ENCODE peak calls at places on chromosomes 12 and 14, in nine cellular contexts. X is kidney, U is sigmoid colon, D is pancreas, S is fibroblast of pulmonary artery, J is HCT116, F is PC-3, Y is ascending aorta, Z is transverse colon. G is an unnamed sample.
A peak's percentile ranks its signal among the peaks of the same experiment; 100 is the strongest.

GRCh38 chr14:64447890-64448667 is 17.2 kb upstream of the AKAP5 start:
- DNase-seq in U (no peak), Z (no peak), D (no peak), Y (no peak), F (no peak), S (no peak), X (no peak), J (no peak), G (no peak)

GRCh38 chr12:55717397-55718007 is 1.7 kb downstream of the BLOC1S1 start:
- DNase-seq in J (no peak), X (no peak), S (no peak), Z (peak; percentile 63), Y (no peak), U (no peak), F (peak; percentile 82), D (no peak), G (peak; percentile 66)

GRCh38 chr12:3303410-3304136 is 187.4 kb upstream of the PRMT8 start:
- DNase-seq in Y (no peak), X (no peak), U (no peak), Z (no peak), F (peak; percentile 64), D (peak; percentile 73), S (no peak), J (no peak), G (peak; percentile 82)

GRCh38 chr14:54803396-54803795 is 99.2 kb downstream of the GCH1 start:
- DNase-seq in D (no peak), Z (no peak), S (no peak), Y (no peak), J (no peak), X (no peak), U (no peak), F (peak; percentile 22), G (no peak)

GRCh38 chr12:12466157-12466556 is 96.5 kb downstream of the DUSP16 start:
- DNase-seq in X (no peak), Y (no peak), U (no peak), D (no peak), J (no peak), F (no peak), Z (no peak), S (no peak), G (no peak)

GRCh38 chr14:106308839-106309389 is 782.5 kb downstream of the TMEM121 start:
- DNase-seq in D (peak; percentile 37), F (no peak), Z (peak; percentile 57), U (no peak), S (no peak), X (peak; percentile 59), J (no peak), Y (no peak), G (no peak)

GRCh38 chr12:106601548-106601947 is 18.7 kb downstream of the RFX4 start:
- DNase-seq in Z (no peak), S (no peak), J (no peak), U (no peak), F (no peak), Y (no peak), D (no peak), X (no peak), G (no peak)

GRCh38 chr14:104728631-104729030 is 4.6 kb downstream of the ADSS1 start:
- DNase-seq in X (no peak), J (no peak), U (no peak), S (no peak), F (no peak), Y (no peak), Z (no peak), D (no peak), G (no peak)

GRCh38 chr12:18747960-18748359 is 10.0 kb downstream of the CAPZA3 start:
- DNase-seq in F (peak; percentile 34), D (no peak), Z (no peak), J (no peak), S (peak; percentile 91), X (no peak), U (no peak), Y (no peak), G (peak; percentile 62)

GRCh38 chr14:25015761-25016160 is 34.2 kb downstream of the STXBP6 start:
- DNase-seq in S (no peak), U (no peak), D (no peak), J (no peak), Y (no peak), X (no peak), F (no peak), Z (no peak), G (no peak)

GRCh38 chr12:116459011-116459410 is 100.2 kb upstream of the MAP1LC3B2 start:
- DNase-seq in J (no peak), D (no peak), S (no peak), X (no peak), Z (no peak), U (no peak), F (no peak), Y (no peak), G (no peak)

GRCh38 chr14:24436355-24437019 is 6.1 kb downstream of the SDR39U1 start:
- DNase-seq in U (peak; percentile 67), D (no peak), J (peak; percentile 50), F (peak; percentile 87), Z (no peak), S (peak; percentile 87), X (no peak), Y (no peak), G (peak; percentile 70)

GRCh38 chr14:55028066-55028465 is 1.0 kb downstream of the SOCS4 start:
- DNase-seq in S (peak; percentile 14), D (no peak), Y (no peak), Z (no peak), F (peak; percentile 29), U (no peak), J (no peak), X (no peak), G (no peak)

GRCh38 chr12:12079291-12079690 is 8.6 kb downstream of the BCL2L14 start:
- DNase-seq in U (no peak), X (no peak), Z (no peak), S (peak; percentile 38), Y (no peak), D (no peak), F (no peak), J (no peak), G (peak; percentile 9)

GRCh38 chr12:3658327-3659163 is 94.4 kb downstream of the CRACR2A start:
- DNase-seq in U (no peak), J (no peak), Y (no peak), F (peak; percentile 41), Z (peak; percentile 42), X (no peak), S (peak; percentile 59), D (peak; percentile 30), G (peak; percentile 35)

GRCh38 chr12:77847665-77848431 is 17.2 kb downstream of the NAV3 start:
- DNase-seq in S (peak; percentile 83), J (peak; percentile 59), X (no peak), D (no peak), Y (no peak), F (peak; percentile 91), U (no peak), Z (no peak), G (peak; percentile 90)

GRCh38 chr12:6288235-6288634 is 22.2 kb upstream of the PLEKHG6 start:
- DNase-seq in D (no peak), J (no peak), Y (no peak), Z (no peak), S (peak; percentile 44), X (no peak), U (no peak), F (peak; percentile 25), G (peak; percentile 94)

GRCh38 chr14:99129211-99129696 is 142.7 kb downstream of the BCL11B start:
- DNase-seq in X (no peak), F (no peak), J (no peak), Y (no peak), U (peak; percentile 34), S (no peak), Z (no peak), D (no peak), G (no peak)

GRCh38 chr12:58528266-58528665 is 392.0 kb downstream of the LRIG3 start:
- DNase-seq in D (no peak), U (no peak), S (no peak), Y (no peak), Z (no peak), X (no peak), F (no peak), J (no peak), G (no peak)

GRCh38 chr12:10374624-10375018 is 15.2 kb downstream of the KLRK1 start:
- DNase-seq in D (no peak), Z (no peak), S (no peak), U (no peak), X (no peak), F (no peak), J (no peak), Y (no peak), G (no peak)
- H3K4me3 ChIP-seq in D (no peak overlapping the region), Z (no peak overlapping the region), S (no peak overlapping the region), U (no peak overlapping the region), X (no peak overlapping the region), F (no peak overlapping the region), J (no peak overlapping the region), Y (no peak overlapping the region), G (no peak overlapping the region)

GRCh38 chr14:75784314-75784686 is 123.3 kb downstream of the TTLL5 start:
- DNase-seq in Z (no peak), S (no peak), D (no peak), X (no peak), Y (no peak), U (no peak), F (no peak), J (no peak), G (no peak)

GRCh38 chr14:75783602-75784313 is 122.7 kb downstream of the TTLL5 start:
- DNase-seq in Z (no peak), F (no peak), Y (no peak), S (no peak), J (no peak), D (no peak), X (no peak), U (no peak), G (no peak)

GRCh38 chr14:75783184-75783583 is 122.1 kb downstream of the TTLL5 start:
- DNase-seq in X (no peak), S (no peak), D (no peak), Y (no peak), F (no peak), Z (no peak), J (no peak), U (no peak), G (no peak)

DNA sequence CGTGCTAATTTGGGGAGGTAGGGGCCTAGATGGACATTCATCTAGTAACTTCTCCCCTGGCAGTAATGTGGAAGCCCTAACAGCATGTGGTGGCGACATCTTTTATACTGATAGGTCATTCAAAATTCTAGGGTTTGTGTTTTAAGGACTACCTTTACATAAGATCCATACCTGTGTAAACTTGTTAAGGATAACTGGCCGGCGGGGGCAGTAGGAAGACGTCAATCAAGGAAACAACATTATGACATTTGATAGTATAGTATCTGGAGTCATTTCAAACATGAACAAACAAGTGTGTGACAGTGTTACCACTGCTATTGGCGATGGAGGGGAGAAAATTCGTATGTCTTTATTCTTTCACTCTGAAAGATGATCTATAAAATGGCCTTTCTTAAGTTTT is 120.0 kb downstream of the TTLL5 start:
- DNase-seq in J (no peak), X (no peak), F (no peak), Z (no peak), D (no peak), U (no peak), S (no peak), Y (no peak), G (peak; percentile 71)
- H3K4me3 ChIP-seq in J (no peak overlapping the region), X (no peak overlapping the region), F (no peak overlapping the region), Z (no peak overlapping the region), D (no peak overlapping the region), U (no peak overlapping the region), S (no peak overlapping the region), Y (no peak overlapping the region), G (no peak overlapping the region)

GRCh38 chr12:56719056-56719455 is 6.0 kb downstream of the NACA start:
- DNase-seq in S (no peak), F (no peak), J (no peak), U (no peak), Y (no peak), Z (no peak), X (no peak), D (no peak), G (no peak)
- H3K4me3 ChIP-seq in S (no peak overlapping the region), F (no peak overlapping the region), J (no peak overlapping the region), U (no peak overlapping the region), Y (no peak overlapping the region), Z (no peak overlapping the region), X (no peak overlapping the region), D (no peak overlapping the region), G (no peak overlapping the region)

GRCh38 chr14:101228949-101229541 is 325.5 kb upstream of the RTL1 start:
- DNase-seq in X (peak; percentile 46), Y (no peak), F (no peak), Z (no peak), U (no peak), S (no peak), D (no peak), J (no peak), G (no peak)
- H3K4me3 ChIP-seq in X (no peak overlapping the region), Y (no peak overlapping the region), F (no peak overlapping the region), Z (no peak overlapping the region), U (no peak overlapping the region), S (peak overlapping the region; percentile 39), D (no peak overlapping the region), J (no peak overlapping the region), G (no peak overlapping the region)

G was measured in epithelial cell of esophagus.